ENCODE peak calls at places on chromosomes 1 and 21, in six cellular contexts. T is activated CD8-positive, alpha-beta memory T cell treated with anti-CD3 and anti-CD28 coated beads, Interleukin-2, amount 50 U/mL, for 4 hours; X is ovary; H is effector memory CD4-positive, alpha-beta T cell; P is erythroblast; O is NCI-H748 treated with DMSO at 0.1 percent for 48 hours. R is an unnamed sample.
A peak's percentile ranks its signal among the peaks of the same experiment; 100 is the strongest.

GRCh38 chr1:222736470-222736869 is 532 bp upstream of the FAM177B start:
- DNase-seq in T (no peak), X (no peak), H (no peak), P (no peak), O (no peak), R (no peak)

GRCh38 chr1:38027201-38028104 is 14.9 kb downstream of the UTP11 start:
- DNase-seq in T (no peak), X (no peak), H (no peak), P (no peak), O (no peak), R (no peak)

GRCh38 chr1:179876289-179876715 is 1.3 kb downstream of the TOR1AIP2 start:
- DNase-seq in T (no peak), X (no peak), H (no peak), P (peak; percentile 82), O (no peak), R (no peak)

GRCh38 chr1:150574260-150575071 is 4.9 kb downstream of the MCL1 start:
- DNase-seq in T (no peak), X (no peak), H (no peak), P (no peak), O (no peak), R (no peak)

GRCh38 chr1:20723537-20724363 is 5.9 kb upstream of the KIF17 start:
- DNase-seq in T (no peak), X (peak; percentile 8), H (no peak), P (no peak), O (no peak), R (no peak)

GRCh38 chr1:25797939-25798338 is 2.1 kb upstream of the SELENON start:
- DNase-seq in T (no peak), X (no peak), H (no peak), P (peak; percentile 58), O (no peak), R (no peak)

GRCh38 chr1:94106716-94107115 is 14.2 kb downstream of the ABCA4 start:
- DNase-seq in T (no peak), X (no peak), H (no peak), P (no peak), O (no peak), R (no peak)

GRCh38 chr1:236515443-236515958 is 8.3 kb upstream of the LGALS8 start:
- DNase-seq in T (no peak), X (peak; percentile 35), H (no peak), P (no peak), O (peak; percentile 40), R (no peak)

GRCh38 chr1:8395433-8395866 is 77.5 kb downstream of the SLC45A1 start:
- DNase-seq in T (no peak), X (no peak), H (no peak), P (no peak), O (no peak), R (no peak)

GRCh38 chr1:113057006-113057405 is 16.0 kb upstream of the LRIG2 start:
- DNase-seq in T (no peak), X (peak; percentile 23), H (no peak), P (no peak), O (no peak), R (no peak)

GRCh38 chr1:152756872-152757271 is 953 bp upstream of the KPRP start:
- DNase-seq in T (no peak), X (no peak), H (no peak), P (no peak), O (no peak), R (no peak)

GRCh38 chr1:206715552-206716518 is 31.1 kb downstream of the MAPKAPK2 start:
- DNase-seq in T (no peak), X (no peak), H (peak; percentile 47), P (no peak), O (no peak), R (no peak)

GRCh38 chr1:15849775-15850449 is 2.4 kb downstream of the SPEN start:
- DNase-seq in T (no peak), X (no peak), H (peak; percentile 16), P (peak; percentile 72), O (peak; percentile 70), R (peak; percentile 9)

GRCh38 chr1:114154963-114155322 is 1.3 kb upstream of the SYT6 start:
- DNase-seq in T (peak; percentile 15), X (no peak), H (no peak), P (peak; percentile 6), O (no peak), R (no peak)

GRCh38 chr1:106268070-106268469 is 788.4 kb upstream of the PRMT6 start:
- DNase-seq in T (no peak), X (no peak), H (no peak), P (no peak), O (peak; percentile 34), R (no peak)

GRCh38 chr1:198086051-198086745 is 70.6 kb upstream of the NEK7 start:
- DNase-seq in T (no peak), X (no peak), H (no peak), P (no peak), O (no peak), R (no peak)

GRCh38 chr21:28482657-28483056 is 510.0 kb downstream of the LTN1 start:
- DNase-seq in T (no peak), X (no peak), H (no peak), P (no peak), O (no peak), R (no peak)

GRCh38 chr1:111990026-111990877 is 784 bp upstream of the KCND3 start:
- DNase-seq in T (no peak), X (no peak), H (no peak), P (no peak), O (no peak), R (no peak)

GRCh38 chr1:38444311-38444710 is 397.7 kb upstream of the POU3F1 start:
- DNase-seq in T (no peak), X (no peak), H (no peak), P (no peak), O (no peak), R (no peak)

GRCh38 chr1:6914646-6915178 is 129.5 kb downstream of the CAMTA1 start:
- DNase-seq in T (no peak), X (no peak), H (no peak), P (no peak), O (no peak), R (no peak)

GRCh38 chr1:71610489-71610888 is 529.7 kb upstream of the ZRANB2 start:
- DNase-seq in T (no peak), X (no peak), H (no peak), P (no peak), O (no peak), R (no peak)

GRCh38 chr1:54172614-54173312 is 20.0 kb upstream of the CDCP2 start:
- DNase-seq in T (no peak), X (no peak), H (no peak), P (no peak), O (no peak), R (no peak)

GRCh38 chr21:16891821-16892220 is 621.0 kb upstream of the CXADR start:
- DNase-seq in T (no peak), X (no peak), H (no peak), P (no peak), O (no peak), R (no peak)

GRCh38 chr1:31617917-31618746 is 643 bp downstream of the HCRTR1 start:
- DNase-seq in T (peak; percentile 44), X (no peak), H (no peak), P (peak; percentile 39), O (no peak), R (peak; percentile 14)

GRCh38 chr1:27026621-27027574 is 14.2 kb upstream of the TENT5B start:
- DNase-seq in T (no peak), X (no peak), H (no peak), P (peak; percentile 30), O (peak; percentile 24), R (no peak)

GRCh38 chr21:33936221-33937038 is 20.8 kb upstream of the ATP5PO start:
- DNase-seq in T (peak; percentile 46), X (no peak), H (peak; percentile 58), P (no peak), O (no peak), R (no peak)

GRCh38 chr1:116203936-116204335 is 92.7 kb downstream of the MAB21L3 start:
- DNase-seq in T (no peak), X (no peak), H (no peak), P (no peak), O (no peak), R (no peak)

GRCh38 chr1:7356079-7356478 is 415.0 kb upstream of the VAMP3 start:
- DNase-seq in T (no peak), X (no peak), H (no peak), P (no peak), O (no peak), R (no peak)

GRCh38 chr1:39288735-39289465 is 84.4 kb downstream of the MACF1 start:
- DNase-seq in T (no peak), X (no peak), H (no peak), P (no peak), O (no peak), R (no peak)

GRCh38 chr21:37658994-37659458 is 257.2 kb downstream of the KCNJ6 start:
- DNase-seq in T (no peak), X (peak; percentile 12), H (no peak), P (peak; percentile 19), O (no peak), R (no peak)

GRCh38 chr1:111082421-111083192 is 57.3 kb downstream of the DRAM2 start:
- DNase-seq in T (no peak), X (no peak), H (no peak), P (no peak), O (no peak), R (no peak)

GRCh38 chr1:121587777-121588176 is 403.0 kb downstream of the SRGAP2C start:
- DNase-seq in T (no peak), X (no peak), H (no peak), P (no peak), O (no peak), R (no peak)

GRCh38 chr1:14661220-14661619 is 62.7 kb downstream of the KAZN start:
- DNase-seq in T (no peak), X (no peak), H (no peak), P (no peak), O (no peak), R (no peak)

GRCh38 chr1:33424610-33425009 is 6.3 kb downstream of the PHC2 start:
- DNase-seq in T (no peak), X (no peak), H (no peak), P (no peak), O (no peak), R (no peak)

GRCh38 chr1:235253219-235253640 is 74.7 kb downstream of the ARID4B start:
- DNase-seq in T (peak; percentile 61), X (peak; percentile 33), H (peak; percentile 37), P (peak; percentile 82), O (peak; percentile 33), R (peak; percentile 43)

GRCh38 chr21:42671778-42672593 is 18.6 kb downstream of the PDE9A start:
- DNase-seq in T (no peak), X (no peak), H (no peak), P (no peak), O (peak; percentile 91), R (no peak)

R was measured in activated T-cell treated with anti-CD3 and anti-CD28 coated beads for 4 hours.